ENCODE peak calls at places on chromosomes 13 and 19, in nine cellular contexts. One of them, this sample, is unnamed.

GRCh38 chr13:39892731-39893293 is 237.3 kb downstream of the COG6 start:
- DNase-seq in ascending aorta: no peak
- DNase-seq in activated T-cell treated with anti-CD3 and anti-CD28 coated beads, Interleukin-2, amount 50 U/mL, for 4 hours: no peak
- DNase-seq in mammary epithelial cell: no peak
- DNase-seq in uterus: peak
- DNase-seq in astrocyte: no peak
- DNase-seq in NCI-H2107: no peak
- DNase-seq in lower leg skin: no peak
- DNase-seq in brain microvascular endothelial cell: no peak
- DNase-seq in this sample: no peak

GRCh38 chr19:17469371-17470203 is 737 bp upstream of the SLC27A1 start:
- DNase-seq in lower leg skin: peak
- DNase-seq in uterus: peak
- DNase-seq in NCI-H2107: no peak
- DNase-seq in astrocyte: peak
- DNase-seq in activated T-cell treated with anti-CD3 and anti-CD28 coated beads, Interleukin-2, amount 50 U/mL, for 4 hours: peak
- DNase-seq in ascending aorta: peak
- DNase-seq in mammary epithelial cell: peak
- DNase-seq in brain microvascular endothelial cell: peak
- DNase-seq in this sample: peak

GRCh38 chr13:33090755-33091454 is 74.7 kb downstream of the KL start:
- DNase-seq in activated T-cell treated with anti-CD3 and anti-CD28 coated beads, Interleukin-2, amount 50 U/mL, for 4 hours: no peak
- DNase-seq in NCI-H2107: no peak
- DNase-seq in uterus: no peak
- DNase-seq in lower leg skin: no peak
- DNase-seq in brain microvascular endothelial cell: no peak
- DNase-seq in ascending aorta: no peak
- DNase-seq in mammary epithelial cell: no peak
- DNase-seq in astrocyte: no peak
- DNase-seq in this sample: no peak

GRCh38 chr19:15640904-15641597 is 354 bp downstream of the CYP4F3 start:
- DNase-seq in uterus: no peak
- DNase-seq in NCI-H2107: no peak
- DNase-seq in astrocyte: no peak
- DNase-seq in lower leg skin: no peak
- DNase-seq in ascending aorta: no peak
- DNase-seq in mammary epithelial cell: peak
- DNase-seq in activated T-cell treated with anti-CD3 and anti-CD28 coated beads, Interleukin-2, amount 50 U/mL, for 4 hours: no peak
- DNase-seq in brain microvascular endothelial cell: no peak
- DNase-seq in this sample: no peak

GRCh38 chr19:48755787-48756674 is 707 bp downstream of the FGF21 start:
- DNase-seq in activated T-cell treated with anti-CD3 and anti-CD28 coated beads, Interleukin-2, amount 50 U/mL, for 4 hours: no peak
- DNase-seq in brain microvascular endothelial cell: no peak
- DNase-seq in mammary epithelial cell: no peak
- DNase-seq in astrocyte: no peak
- DNase-seq in NCI-H2107: no peak
- DNase-seq in uterus: no peak
- DNase-seq in lower leg skin: no peak
- DNase-seq in ascending aorta: no peak
- DNase-seq in this sample: no peak

GRCh38 chr13:48561461-48562224 is 28.8 kb upstream of the RCBTB2 start:
- DNase-seq in brain microvascular endothelial cell: no peak
- DNase-seq in lower leg skin: no peak
- DNase-seq in NCI-H2107: no peak
- DNase-seq in activated T-cell treated with anti-CD3 and anti-CD28 coated beads, Interleukin-2, amount 50 U/mL, for 4 hours: no peak
- DNase-seq in mammary epithelial cell: no peak
- DNase-seq in ascending aorta: no peak
- DNase-seq in uterus: no peak
- DNase-seq in astrocyte: no peak
- DNase-seq in this sample: no peak

GRCh38 chr13:114111577-114111976 is 20.8 kb downstream of the RASA3 start:
- DNase-seq in lower leg skin: no peak
- DNase-seq in brain microvascular endothelial cell: no peak
- DNase-seq in ascending aorta: peak
- DNase-seq in activated T-cell treated with anti-CD3 and anti-CD28 coated beads, Interleukin-2, amount 50 U/mL, for 4 hours: no peak
- DNase-seq in mammary epithelial cell: no peak
- DNase-seq in NCI-H2107: no peak
- DNase-seq in uterus: peak
- DNase-seq in astrocyte: no peak
- DNase-seq in this sample: no peak

GRCh38 chr13:88217372-88217771 is 546.2 kb downstream of the SLITRK5 start:
- DNase-seq in ascending aorta: no peak
- DNase-seq in activated T-cell treated with anti-CD3 and anti-CD28 coated beads, Interleukin-2, amount 50 U/mL, for 4 hours: no peak
- DNase-seq in mammary epithelial cell: no peak
- DNase-seq in NCI-H2107: no peak
- DNase-seq in astrocyte: peak
- DNase-seq in uterus: no peak
- DNase-seq in lower leg skin: no peak
- DNase-seq in brain microvascular endothelial cell: no peak
- DNase-seq in this sample: no peak

GRCh38 chr19:46631481-46631880 is 4.5 kb downstream of the GNG8 start:
- DNase-seq in NCI-H2107: no peak
- DNase-seq in mammary epithelial cell: peak
- DNase-seq in astrocyte: no peak
- DNase-seq in lower leg skin: peak
- DNase-seq in ascending aorta: no peak
- DNase-seq in activated T-cell treated with anti-CD3 and anti-CD28 coated beads, Interleukin-2, amount 50 U/mL, for 4 hours: no peak
- DNase-seq in brain microvascular endothelial cell: no peak
- DNase-seq in uterus: peak
- DNase-seq in this sample: peak

GRCh38 chr13:100510208-100510997 is 78.2 kb downstream of the GGACT start:
- DNase-seq in activated T-cell treated with anti-CD3 and anti-CD28 coated beads, Interleukin-2, amount 50 U/mL, for 4 hours: no peak
- DNase-seq in mammary epithelial cell: no peak
- DNase-seq in ascending aorta: no peak
- DNase-seq in brain microvascular endothelial cell: no peak
- DNase-seq in NCI-H2107: no peak
- DNase-seq in astrocyte: no peak
- DNase-seq in uterus: no peak
- DNase-seq in lower leg skin: no peak
- DNase-seq in this sample: no peak

This sample was measured in breast epithelium.